ENCODE peak calls at places on chromosomes 1 and 21, in six cellular contexts. E is esophagus muscularis mucosa, G is cardiac fibroblast, N is IMR-90, C is BE2C, Q is fibroblast of lung. D is an unnamed sample.

GRCh38 chr1:77288275-77288674 is 6.5 kb downstream of the AK5 start:
- DNase-seq in Q (peak), E (no peak), C (no peak), N (peak), G (peak), D (peak)

GRCh38 chr1:98981917-98982513 is 22.6 kb downstream of the PLPPR5 start:
- DNase-seq in N (peak), C (no peak), G (peak), E (no peak), Q (peak), D (peak)

GRCh38 chr1:66374561-66375111 is 159.3 kb upstream of the SGIP1 start:
- DNase-seq in Q (peak), N (peak), C (no peak), E (no peak), G (peak), D (peak)

GRCh38 chr1:64199154-64199553 is 4.3 kb upstream of the UBE2U start:
- DNase-seq in Q (no peak), E (no peak), G (peak), C (no peak), N (peak), D (peak)

GRCh38 chr1:227042292-227042691 is 102.2 kb downstream of the COQ8A start:
- DNase-seq in G (no peak), Q (no peak), E (no peak), N (no peak), C (no peak), D (no peak)

GRCh38 chr1:112866981-112867380 is 89.0 kb downstream of the SLC16A1 start:
- DNase-seq in E (no peak), G (no peak), N (no peak), Q (no peak), C (no peak), D (no peak)

GRCh38 chr1:240559781-240560180 is 52.2 kb downstream of the GREM2 start:
- DNase-seq in E (no peak), G (peak), Q (no peak), N (no peak), C (no peak), D (no peak)

GRCh38 chr1:2125375-2126211 is 69.0 kb downstream of the FAAP20 start:
- DNase-seq in N (no peak), C (no peak), Q (no peak), G (no peak), E (no peak), D (no peak)

GRCh38 chr1:7481194-7481593 is 289.9 kb upstream of the VAMP3 start:
- DNase-seq in C (no peak), N (no peak), E (no peak), Q (peak), G (no peak), D (no peak)

GRCh38 chr1:2346691-2347408 is 44.5 kb downstream of the MORN1 start:
- DNase-seq in C (peak), Q (no peak), E (no peak), N (no peak), G (no peak), D (no peak)

GRCh38 chr1:34057751-34058150 is 107.3 kb downstream of the CSMD2 start:
- DNase-seq in G (no peak), N (no peak), C (no peak), Q (no peak), E (no peak), D (no peak)
- TF ChIP-seq CTCF in G (no peak), N (no peak), C (no peak), Q (no peak), E (no peak), D (no peak)

GRCh38 chr1:172383541-172383940 is 36.9 kb upstream of the C1orf105 start:
- DNase-seq in C (no peak), E (no peak), G (peak), Q (peak), N (peak), D (peak)
- H3K4me3 ChIP-seq in C (no peak), E (no peak), G (no peak), Q (no peak), N (no peak), D (no peak)

GRCh38 chr21:30345014-30345413 is 3.4 kb downstream of the KRTAP23-1 start:
- DNase-seq in E (no peak), G (no peak), Q (no peak), N (no peak), C (no peak), D (no peak)

GRCh38 chr21:30336596-30336995 is 898 bp downstream of the KRTAP27-1 start:
- DNase-seq in G (peak), Q (no peak), C (no peak), N (no peak), E (no peak), D (peak)

GRCh38 chr21:30337644-30338170 is at the start of gene KRTAP27-1:
- DNase-seq in G (no peak), C (no peak), N (no peak), Q (no peak), E (no peak), D (no peak)

DNA sequence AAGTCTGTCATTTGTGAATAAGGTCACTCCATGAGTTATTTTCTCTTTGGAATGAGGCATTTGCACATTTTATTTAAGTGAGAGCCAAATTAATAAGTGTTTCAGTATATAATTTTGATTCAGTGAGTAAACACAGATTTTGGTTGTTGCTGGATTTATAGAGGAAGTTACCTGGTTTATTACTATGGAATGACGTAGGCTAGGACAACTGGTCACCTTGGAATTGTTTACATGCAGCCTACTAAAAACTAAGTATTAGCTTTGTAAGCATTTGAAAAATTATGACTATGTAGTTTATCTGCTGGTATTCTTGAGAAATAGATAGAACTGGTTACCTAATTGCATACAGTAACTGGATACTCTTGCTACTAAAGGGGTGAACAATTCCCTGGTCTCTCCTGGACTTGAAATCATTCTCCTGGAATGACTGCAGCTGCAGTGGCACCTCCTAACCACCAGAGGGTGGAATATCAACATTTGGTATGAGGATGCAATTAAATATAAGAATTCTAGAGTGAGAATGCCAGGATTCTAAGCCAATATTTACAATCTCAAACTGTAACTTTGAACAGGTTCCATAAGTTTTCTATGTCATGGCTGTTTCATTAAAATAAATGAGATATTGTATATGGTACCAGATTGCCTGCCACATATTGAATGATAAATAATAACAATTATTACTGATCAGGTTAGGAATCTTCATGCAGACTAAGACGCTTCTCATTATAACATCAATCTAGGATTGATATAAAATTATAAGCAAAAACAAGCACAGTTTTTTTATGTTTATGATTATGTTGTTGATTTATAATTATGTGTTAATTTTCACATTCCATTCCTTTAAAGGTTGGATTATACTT is 3.5 kb upstream of the KRTAP27-1 start:
- DNase-seq in C (peak), N (peak), E (no peak), Q (peak), G (peak), D (peak)
- TF ChIP-seq CTCF in C (peak), N (peak), E (peak), Q (peak), G (peak), D (peak)

GRCh38 chr1:200275816-200276453 is 133.9 kb downstream of the ZNF281 start:
- DNase-seq in G (no peak), C (no peak), E (no peak), Q (no peak), N (no peak), D (no peak)

GRCh38 chr1:200274121-200274520 is 135.7 kb downstream of the ZNF281 start:
- DNase-seq in N (no peak), Q (no peak), C (no peak), E (no peak), G (no peak), D (no peak)

GRCh38 chr1:200275415-200275814 is 134.4 kb downstream of the ZNF281 start:
- DNase-seq in N (no peak), C (no peak), G (no peak), Q (no peak), E (no peak), D (no peak)

GRCh38 chr1:200273305-200273704 is 136.5 kb downstream of the ZNF281 start:
- DNase-seq in Q (no peak), N (no peak), C (no peak), G (no peak), E (no peak), D (no peak)

GRCh38 chr1:200272669-200273068 is 137.2 kb downstream of the ZNF281 start:
- DNase-seq in E (no peak), N (no peak), Q (no peak), C (no peak), G (no peak), D (no peak)
- H3K4me3 ChIP-seq in E (no peak), N (no peak), Q (no peak), C (no peak), G (no peak), D (no peak)

DNA sequence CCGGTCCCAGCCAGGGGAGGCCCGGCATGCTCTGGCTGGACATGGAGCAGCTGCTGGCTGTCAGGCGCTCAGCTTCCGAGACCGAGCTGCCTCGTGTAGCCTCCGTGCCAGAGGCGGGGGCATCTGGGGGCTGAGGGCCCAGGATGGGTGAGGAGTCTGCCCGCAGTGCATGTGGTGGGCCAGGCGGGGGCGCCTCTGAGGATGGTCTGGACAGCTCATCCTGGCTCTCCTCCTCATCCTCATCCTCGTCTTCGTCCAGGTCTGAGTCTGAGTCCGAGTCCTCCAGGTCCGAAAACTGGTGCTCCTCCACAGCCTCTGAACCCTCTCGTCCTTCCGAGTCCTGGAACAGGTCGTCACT is 28.9 kb upstream of the EDN2 start:
- DNase-seq in E (no peak), Q (no peak), C (peak), G (no peak), N (no peak), D (no peak)
- TF ChIP-seq CTCF in E (peak), Q (peak), C (peak), G (peak), N (peak), D (peak)

DNA sequence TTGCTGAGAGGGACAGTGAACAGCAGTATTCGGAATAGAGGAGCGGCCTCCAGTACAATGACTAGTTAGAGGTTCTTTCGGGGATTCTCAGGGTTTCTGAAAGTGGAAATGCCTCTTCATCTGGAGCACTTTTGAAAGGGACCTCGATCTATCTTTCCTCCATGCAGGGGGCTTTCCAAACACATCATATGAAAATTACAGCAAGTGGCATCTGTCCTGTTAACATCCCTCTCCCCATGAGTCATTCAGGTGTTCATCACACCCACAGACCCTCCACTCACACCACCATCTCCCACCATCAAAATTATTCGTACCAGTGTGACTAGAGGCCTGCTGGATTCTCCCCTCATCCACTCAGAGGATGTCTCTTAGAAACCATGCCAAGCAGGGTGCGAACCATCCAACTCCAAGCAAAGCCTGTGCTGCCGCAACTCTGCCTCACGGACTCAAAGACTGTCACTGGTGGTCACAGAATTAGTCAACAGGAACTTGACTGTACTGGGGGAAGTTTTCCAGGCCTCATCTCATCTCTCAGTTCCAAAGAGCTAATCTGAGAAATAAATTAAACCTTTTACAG is 211.1 kb downstream of the MRPL39 start:
- DNase-seq in Q (no peak), E (no peak), N (no peak), G (no peak), C (no peak), D (no peak)
- H3K4me3 ChIP-seq in Q (no peak), E (no peak), N (no peak), G (no peak), C (no peak), D (no peak)

GRCh38 chr1:68010094-68010493 is 40.3 kb downstream of the DIRAS3 start:
- DNase-seq in E (no peak), G (peak), Q (peak), C (no peak), N (peak), D (peak)
- TF ChIP-seq CTCF in E (peak), G (peak), Q (peak), C (no peak), N (peak), D (peak)

GRCh38 chr21:45498646-45499000 is 43.6 kb downstream of the SLC19A1 start:
- DNase-seq in G (no peak), C (peak), E (no peak), N (no peak), Q (no peak), D (no peak)
- H3K4me3 ChIP-seq in G (no peak), C (no peak), E (no peak), N (no peak), Q (no peak), D (no peak)